ENCODE peak calls at places on chromosomes 11 and 22, in five cellular contexts. S is osteocyte, Y is brain microvascular endothelial cell, Z is cardiac fibroblast, T is HFF-Myc. K is an unnamed sample.
A peak's percentile ranks its signal among the peaks of the same experiment; 100 is the strongest.

GRCh38 chr11:69449320-69450063 is 32.0 kb upstream of the LINC01488 start:
- DNase-seq in Y (peak; percentile 59), T (peak; percentile 52), S (no peak), Z (peak; percentile 58), K (peak; percentile 29)

GRCh38 chr11:119979716-119980115 is 158.2 kb downstream of the TRIM29 start:
- DNase-seq in T (no peak), S (no peak), Y (no peak), Z (no peak), K (no peak)

GRCh38 chr11:76752321-76753175 is 30.6 kb upstream of the TSKU start:
- DNase-seq in Y (peak; percentile 12), S (peak; percentile 88), T (peak; percentile 85), Z (peak; percentile 93), K (peak; percentile 45)

GRCh38 chr11:6757373-6757967 is 14.3 kb downstream of the OR2AG2 start:
- DNase-seq in Y (peak; percentile 64), S (no peak), T (peak; percentile 30), Z (peak; percentile 78), K (peak; percentile 87)

GRCh38 chr11:83736689-83737088 is 450.5 kb upstream of the CCDC90B start:
- DNase-seq in T (no peak), Y (no peak), Z (no peak), S (no peak), K (no peak)

GRCh38 chr11:36010010-36010740 is 66.3 kb downstream of the LDLRAD3 start:
- DNase-seq in S (no peak), Y (no peak), Z (peak; percentile 48), T (no peak), K (peak; percentile 80)

GRCh38 chr11:127002669-127003259 is 2.2 kb upstream of the KIRREL3 start:
- DNase-seq in Z (no peak), Y (no peak), S (no peak), T (no peak), K (no peak)

GRCh38 chr11:128343870-128344269 is 243.5 kb downstream of the ETS1 start:
- DNase-seq in Z (no peak), Y (no peak), T (no peak), S (no peak), K (no peak)

GRCh38 chr22:28151241-28151640 is 232.2 kb upstream of the PITPNB start:
- DNase-seq in Y (no peak), S (no peak), Z (no peak), T (no peak), K (no peak)

GRCh38 chr22:23693979-23694680 is 3.3 kb downstream of the RGL4 start:
- DNase-seq in T (no peak), Y (no peak), S (no peak), Z (no peak), K (no peak)

GRCh38 chr11:119365071-119365591 is 16.4 kb downstream of the USP2 start:
- DNase-seq in T (no peak), Y (no peak), S (no peak), Z (no peak), K (no peak)

GRCh38 chr11:119343726-119344125 is 2.8 kb downstream of the MFRP start:
- DNase-seq in T (no peak), Z (no peak), S (no peak), Y (no peak), K (no peak)

GRCh38 chr11:34624069-34624468 is 3.2 kb downstream of the EHF start:
- DNase-seq in T (no peak), Z (no peak), Y (no peak), S (no peak), K (no peak)

GRCh38 chr11:66160709-66161108 is 90.6 kb downstream of the PACS1 start:
- DNase-seq in S (no peak), T (no peak), Z (no peak), Y (no peak), K (no peak)
- TF ChIP-seq CTCF in S (no peak), T (no peak), Z (no peak), Y (no peak), K (no peak)

GRCh38 chr11:73983764-73984543 is 1.3 kb upstream of the UCP2 start:
- DNase-seq in T (no peak), Z (no peak), Y (no peak), S (no peak), K (no peak)

GRCh38 chr11:73991471-73992006 is 8.9 kb upstream of the UCP2 start:
- DNase-seq in Z (no peak), T (no peak), Y (no peak), S (no peak), K (no peak)

GRCh38 chr11:73990727-73991126 is 8.1 kb upstream of the UCP2 start:
- DNase-seq in Z (no peak), T (no peak), S (no peak), Y (no peak), K (no peak)

GRCh38 chr11:73988227-73988626 is 5.6 kb upstream of the UCP2 start:
- DNase-seq in T (no peak), S (no peak), Y (no peak), Z (no peak), K (no peak)

DNA sequence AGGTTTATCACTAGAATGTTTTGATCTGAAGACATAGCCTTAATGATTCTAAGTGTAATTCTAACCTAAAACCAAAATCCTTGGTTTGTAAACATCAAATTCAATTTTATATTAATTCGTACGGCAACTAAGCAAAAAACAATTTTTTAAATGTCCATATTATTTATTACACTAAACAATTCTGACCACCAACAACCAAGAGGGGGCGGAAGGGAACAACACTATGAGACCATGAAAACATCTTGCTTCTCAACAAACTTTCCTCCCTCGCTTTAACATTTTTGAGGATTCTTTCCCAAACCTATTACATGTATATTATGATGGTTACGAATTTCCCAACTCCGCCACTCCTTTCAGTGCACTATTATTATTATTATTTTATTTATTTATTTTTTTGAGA is 6.5 kb upstream of the UCP2 start:
- DNase-seq in Z (peak; percentile 25), T (no peak), S (no peak), Y (no peak), K (no peak)
- TF ChIP-seq CTCF in Z (no peak), T (no peak), S (no peak), Y (peak; percentile 20), K (no peak)

GRCh38 chr22:19430890-19431541 is 517 bp downstream of the HIRA start:
- DNase-seq in S (no peak), Y (no peak), Z (peak; percentile 26), T (no peak), K (peak; percentile 41)
- TF ChIP-seq CTCF in S (peak; percentile 30), Y (peak; percentile 49), Z (peak; percentile 27), T (no peak), K (peak; percentile 41)

DNA sequence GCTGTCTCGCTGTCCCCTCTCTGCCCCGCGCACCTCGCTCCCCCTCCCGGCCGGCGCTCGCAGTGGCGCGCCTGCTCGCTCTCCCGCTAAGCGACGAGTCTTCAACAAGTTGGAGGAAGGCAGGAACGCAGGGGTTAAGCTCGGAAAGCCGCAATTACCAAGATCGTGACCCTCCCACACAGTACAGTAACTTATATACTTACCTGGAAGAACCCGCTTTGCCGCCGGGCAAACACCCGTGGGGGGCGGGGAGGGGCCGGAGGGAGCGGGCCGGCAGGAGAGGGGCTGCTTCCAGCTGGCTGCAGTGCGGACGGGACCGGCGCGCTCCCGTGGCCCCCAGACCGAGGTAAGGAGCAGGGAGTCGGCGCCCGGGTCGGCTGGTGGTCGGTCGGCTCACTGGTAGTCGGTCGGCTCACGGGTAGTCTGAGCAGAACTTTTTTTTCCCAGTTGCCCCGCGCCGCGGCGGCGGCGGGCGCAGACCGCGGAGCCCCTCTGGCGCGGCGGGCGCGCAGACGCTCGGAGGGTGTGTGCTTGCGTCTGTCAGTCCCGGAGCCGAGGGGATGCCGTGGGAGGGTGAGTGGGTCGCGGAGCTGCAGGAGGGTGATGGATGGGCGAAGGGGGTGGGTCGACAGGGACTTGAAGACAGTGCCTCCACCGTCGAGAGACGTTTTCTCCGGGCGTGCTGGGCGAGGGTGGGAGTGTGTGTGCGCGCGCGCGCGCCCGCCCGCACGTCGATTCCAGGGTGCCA is 101.2 kb upstream of the HSD17B12 start:
- DNase-seq in S (peak; percentile 84), Z (peak; percentile 21), T (no peak), Y (no peak), K (no peak)
- TF ChIP-seq CTCF in S (peak; percentile 23), Z (peak; percentile 63), T (peak; percentile 28), Y (peak; percentile 69), K (peak; percentile 45)

GRCh38 chr11:18203723-18204122 is 31.1 kb downstream of the MRGPRX4 start:
- DNase-seq in Y (peak; percentile 18), Z (peak; percentile 26), T (peak; percentile 6), S (no peak), K (peak; percentile 52)
- TF ChIP-seq CTCF in Y (peak; percentile 77), Z (peak; percentile 64), T (peak; percentile 63), S (peak; percentile 32), K (peak; percentile 73)

K was measured in choroid plexus epithelial cell.